ENCODE peak calls at places on chromosomes 12 and 14, in ten cellular contexts. S, G, B, A, O, Q, J, U, T and F are unnamed samples.

GRCh38 chr14:60723218-60724079 is 702 bp downstream of the SIX4 start:
- DNase-seq in S (peak; percentile 56), G (peak; percentile 34), B (peak; percentile 62), A (peak; percentile 54), O (peak; percentile 66), Q (no peak), J (peak; percentile 50), U (peak; percentile 65), T (peak; percentile 51), F (no peak)

GRCh38 chr12:20367731-20368652 is at the start of gene PDE3A:
- DNase-seq in S (peak; percentile 86), G (peak; percentile 83), B (peak; percentile 73), A (no peak), O (peak; percentile 14), Q (peak; percentile 39), J (peak; percentile 84), U (peak; percentile 82), T (no peak), F (no peak)

GRCh38 chr14:50353126-50353525 is 41.0 kb downstream of the DMAC2L start:
- DNase-seq in S (no peak), G (no peak), B (peak; percentile 20), A (no peak), O (no peak), Q (no peak), J (no peak), U (no peak), T (no peak), F (no peak)

GRCh38 chr12:2363836-2364565 is 311.2 kb downstream of the CACNA1C start:
- DNase-seq in S (no peak), G (peak; percentile 46), B (no peak), A (no peak), O (no peak), Q (no peak), J (no peak), U (no peak), T (no peak), F (no peak)

GRCh38 chr14:100440207-100440631 is 117.1 kb downstream of the SLC25A47 start:
- DNase-seq in S (peak; percentile 67), G (peak; percentile 84), B (peak; percentile 58), A (peak; percentile 77), O (peak; percentile 79), Q (no peak), J (peak; percentile 80), U (peak; percentile 86), T (peak; percentile 53), F (no peak)

GRCh38 chr12:113328368-113328889 is 6.5 kb downstream of the SLC8B1 start:
- DNase-seq in S (no peak), G (no peak), B (no peak), A (no peak), O (no peak), Q (no peak), J (no peak), U (no peak), T (no peak), F (no peak)

GRCh38 chr14:95303552-95303951 is 16.2 kb downstream of the CLMN start:
- DNase-seq in S (no peak), G (no peak), B (no peak), A (no peak), O (no peak), Q (no peak), J (no peak), U (no peak), T (no peak), F (no peak)

GRCh38 chr12:119681953-119682352 is 14.0 kb downstream of the PRKAB1 start:
- DNase-seq in S (no peak), G (no peak), B (no peak), A (no peak), O (no peak), Q (no peak), J (no peak), U (no peak), T (no peak), F (no peak)

GRCh38 chr14:63764103-63764502 is 36.2 kb upstream of the SGPP1 start:
- DNase-seq in S (no peak), G (no peak), B (peak; percentile 46), A (no peak), O (no peak), Q (no peak), J (no peak), U (no peak), T (no peak), F (no peak)

GRCh38 chr14:61524211-61524806 is 171.0 kb upstream of the HIF1A start:
- DNase-seq in S (no peak), G (peak; percentile 78), B (peak; percentile 74), A (no peak), O (peak; percentile 95), Q (peak; percentile 71), J (no peak), U (peak; percentile 53), T (no peak), F (no peak)

GRCh38 chr12:4141344-4142270 is 132.0 kb upstream of the CCND2 start:
- DNase-seq in S (no peak), G (no peak), B (no peak), A (no peak), O (no peak), Q (no peak), J (no peak), U (no peak), T (no peak), F (no peak)
- H3K4me1 ChIP-seq in S (no peaks in the 10 kb centered on the region), G (no peaks in the 10 kb centered on the region), B (no peaks in the 10 kb centered on the region), A (peaks cover 5% of the 10 kb centered on the region), O (peaks cover 11% of the 10 kb centered on the region), Q (no peaks in the 10 kb centered on the region), J (peaks cover 12% of the 10 kb centered on the region), U (peaks cover under 1% of the 10 kb centered on the region), T (peaks cover 29% of the 10 kb centered on the region), F (peaks cover 4% of the 10 kb centered on the region)

DNA sequence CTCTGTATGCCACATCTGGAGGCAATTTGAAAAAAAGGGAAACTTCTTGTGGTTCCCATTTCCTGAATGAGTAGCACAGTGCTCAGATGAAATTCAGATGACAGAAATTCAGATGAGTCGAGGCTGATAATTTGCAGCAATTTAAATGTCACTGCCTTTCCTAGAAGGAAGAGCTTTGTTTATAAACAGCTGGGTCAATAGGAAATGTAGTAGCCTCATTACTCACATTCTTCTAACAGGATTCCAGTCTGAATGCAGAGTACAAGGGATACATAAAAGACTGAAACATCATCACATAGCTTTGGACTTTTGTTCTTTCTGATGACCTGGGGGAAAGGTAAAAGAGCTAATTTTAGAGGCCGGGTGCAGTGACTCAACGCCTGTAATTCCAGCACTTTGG is 11.3 kb upstream of the DACT1 start:
- DNase-seq in S (no peak), G (no peak), B (peak; percentile 69), A (no peak), O (peak; percentile 35), Q (no peak), J (no peak), U (no peak), T (no peak), F (no peak)
- H3K4me1 ChIP-seq in S (no peaks in the 10 kb centered on the region), G (no peaks in the 10 kb centered on the region), B (no peaks in the 10 kb centered on the region), A (no peaks in the 10 kb centered on the region), O (no peaks in the 10 kb centered on the region), Q (no peaks in the 10 kb centered on the region), J (no peaks in the 10 kb centered on the region), U (no peaks in the 10 kb centered on the region), T (peaks cover 5% of the 10 kb centered on the region), F (no peaks in the 10 kb centered on the region)

GRCh38 chr12:31210104-31210503 is 115.8 kb downstream of the SINHCAF start:
- DNase-seq in S (no peak), G (no peak), B (no peak), A (no peak), O (no peak), Q (no peak), J (no peak), U (no peak), T (no peak), F (no peak)
- H3K4me1 ChIP-seq in S (no peaks in the 10 kb centered on the region), G (no peaks in the 10 kb centered on the region), B (no peaks in the 10 kb centered on the region), A (peaks cover 14% of the 10 kb centered on the region), O (peaks cover 42% of the 10 kb centered on the region), Q (peaks cover 3% of the 10 kb centered on the region), J (no peaks in the 10 kb centered on the region), U (no peaks in the 10 kb centered on the region), T (no peaks in the 10 kb centered on the region), F (no peaks in the 10 kb centered on the region)

DNA sequence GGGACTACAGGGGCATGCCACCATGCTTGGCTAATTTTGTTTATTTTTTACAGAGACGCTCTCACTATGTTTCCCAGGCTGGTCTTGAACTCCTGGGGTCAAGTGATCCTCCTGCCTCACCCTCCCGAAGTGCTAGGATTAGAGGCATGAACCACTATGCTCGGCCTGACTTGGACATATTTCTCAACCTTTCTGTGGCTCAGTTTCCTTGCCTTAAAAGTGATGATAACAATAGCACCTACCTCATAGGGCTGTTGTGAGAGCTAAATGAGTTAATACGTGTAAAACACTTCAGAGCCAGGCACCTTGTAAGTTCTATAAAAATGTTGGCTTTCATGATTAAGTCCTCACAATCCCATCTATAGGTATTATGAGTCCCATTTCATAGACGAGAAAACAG is 89.2 kb upstream of the METAP2 start:
- DNase-seq in S (no peak), G (no peak), B (no peak), A (no peak), O (no peak), Q (no peak), J (no peak), U (no peak), T (no peak), F (no peak)
- H3K4me1 ChIP-seq in S (peaks cover 3% of the 10 kb centered on the region), G (no peaks in the 10 kb centered on the region), B (peaks cover 2% of the 10 kb centered on the region), A (peaks cover 16% of the 10 kb centered on the region), O (peaks cover 6% of the 10 kb centered on the region), Q (no peaks in the 10 kb centered on the region), J (no peaks in the 10 kb centered on the region), U (no peaks in the 10 kb centered on the region), T (no peaks in the 10 kb centered on the region), F (no peaks in the 10 kb centered on the region)

GRCh38 chr14:104792101-104792884 is 3.3 kb downstream of the AKT1 start:
- DNase-seq in S (peak; percentile 76), G (no peak), B (no peak), A (peak; percentile 90), O (no peak), Q (no peak), J (no peak), U (no peak), T (no peak), F (no peak)
- H3K4me1 ChIP-seq in S (peaks cover 7% of the 10 kb centered on the region), G (peaks cover 24% of the 10 kb centered on the region), B (peaks cover 18% of the 10 kb centered on the region), A (peaks cover 91% of the 10 kb centered on the region), O (peaks cover 60% of the 10 kb centered on the region), Q (peaks cover 19% of the 10 kb centered on the region), J (peaks cover 29% of the 10 kb centered on the region), U (peaks cover 28% of the 10 kb centered on the region), T (peaks cover 32% of the 10 kb centered on the region), F (peaks cover 38% of the 10 kb centered on the region)

GRCh38 chr12:52903285-52903854 is 1.5 kb downstream of the KRT8 start:
- DNase-seq in S (peak; percentile 87), G (peak; percentile 83), B (peak; percentile 53), A (peak; percentile 76), O (peak; percentile 76), Q (no peak), J (peak; percentile 85), U (peak; percentile 87), T (peak; percentile 66), F (no peak)

GRCh38 chr12:52900896-52901714 is 3.8 kb downstream of the KRT8 start:
- DNase-seq in S (no peak), G (no peak), B (no peak), A (no peak), O (no peak), Q (no peak), J (peak; percentile 7), U (no peak), T (no peak), F (no peak)

GRCh38 chr12:52901715-52902541 is 2.9 kb downstream of the KRT8 start:
- DNase-seq in S (no peak), G (peak; percentile 54), B (no peak), A (no peak), O (no peak), Q (no peak), J (peak; percentile 54), U (no peak), T (no peak), F (no peak)

GRCh38 chr12:52899338-52900035 is 5.4 kb downstream of the KRT8 start:
- DNase-seq in S (no peak), G (no peak), B (no peak), A (no peak), O (no peak), Q (no peak), J (peak; percentile 47), U (no peak), T (no peak), F (no peak)

GRCh38 chr12:52900166-52900895 is 4.5 kb downstream of the KRT8 start:
- DNase-seq in S (no peak), G (no peak), B (no peak), A (no peak), O (no peak), Q (no peak), J (peak; percentile 22), U (no peak), T (no peak), F (no peak)
- H3K4me1 ChIP-seq in S (no peaks in the 10 kb centered on the region), G (peaks cover 6% of the 10 kb centered on the region), B (peaks cover 8% of the 10 kb centered on the region), A (peaks cover 82% of the 10 kb centered on the region), O (peaks cover 3% of the 10 kb centered on the region), Q (peaks cover 57% of the 10 kb centered on the region), J (peaks cover 62% of the 10 kb centered on the region), U (peaks cover 49% of the 10 kb centered on the region), T (peaks cover 7% of the 10 kb centered on the region), F (peaks cover 14% of the 10 kb centered on the region)